ENCODE peak calls at places on chromosomes 4 and X, in nine cellular contexts. C is SJSA1; B is CD8-positive, alpha-beta memory T cell; H is effector memory CD4-positive, alpha-beta T cell; O is NT2/D1; E is upper lobe of right lung; G is lung; R is A673; I is fibroblast of lung. Y is an unnamed sample.

GRCh38 chr4:145279122-145279960 is 99.0 kb upstream of the OTUD4 start:
- DNase-seq in C (peak; percentile 47), B (no peak), H (no peak), O (no peak), E (no peak), G (no peak), R (peak; percentile 54), I (peak; percentile 63), Y (no peak)

GRCh38 chr4:146981651-146982050 is 36.0 kb upstream of the TTC29 start:
- DNase-seq in C (no peak), B (no peak), H (no peak), O (no peak), E (no peak), G (no peak), R (no peak), I (peak; percentile 11), Y (no peak)

GRCh38 chrX:38799995-38800394 is 1.3 kb upstream of the MID1IP1 start:
- DNase-seq in C (no peak), B (no peak), H (no peak), O (no peak), E (no peak), G (no peak), R (no peak), I (no peak), Y (no peak)

GRCh38 chrX:11577603-11578002 is 88.1 kb downstream of the ARHGAP6 start:
- DNase-seq in C (no peak), B (no peak), H (no peak), O (no peak), E (no peak), G (no peak), R (no peak), I (no peak), Y (no peak)

GRCh38 chr4:53935780-53936179 is 128.6 kb downstream of the CHIC2 start:
- DNase-seq in C (no peak), B (no peak), H (no peak), O (no peak), E (no peak), G (no peak), R (no peak), I (peak; percentile 82), Y (no peak)

GRCh38 chr4:57037982-57038604 is 59.4 kb downstream of the POLR2B start:
- DNase-seq in C (peak; percentile 69), B (no peak), H (no peak), O (peak; percentile 46), E (peak; percentile 82), G (peak; percentile 48), R (peak; percentile 48), I (peak; percentile 53), Y (peak; percentile 70)

GRCh38 chr4:64384237-64385176 is 24.7 kb downstream of the TECRL start:
- DNase-seq in C (no peak), B (no peak), H (no peak), O (no peak), E (no peak), G (no peak), R (no peak), I (no peak), Y (no peak)

GRCh38 chr4:168856312-168856711 is 153.7 kb downstream of the CBR4 start:
- DNase-seq in C (peak; percentile 65), B (no peak), H (no peak), O (no peak), E (no peak), G (no peak), R (no peak), I (peak; percentile 93), Y (no peak)

GRCh38 chr4:152352645-152353116 is 183.2 kb downstream of the FBXW7 start:
- DNase-seq in C (peak; percentile 43), B (no peak), H (no peak), O (peak; percentile 11), E (no peak), G (peak; percentile 37), R (peak; percentile 98), I (peak; percentile 96), Y (peak; percentile 54)

GRCh38 chr4:184014301-184014700 is 109.2 kb downstream of the STOX2 start:
- DNase-seq in C (no peak), B (no peak), H (no peak), O (no peak), E (no peak), G (no peak), R (no peak), I (no peak), Y (no peak)

GRCh38 chrX:19698125-19698524 is 182.8 kb upstream of the MAP3K15 start:
- DNase-seq in C (no peak), B (no peak), H (no peak), O (no peak), E (no peak), G (peak; percentile 36), R (no peak), I (peak; percentile 62), Y (no peak)

GRCh38 chr4:52076731-52077130 is 25.6 kb downstream of the SPATA18 start:
- DNase-seq in C (no peak), B (no peak), H (no peak), O (peak; percentile 16), E (no peak), G (no peak), R (no peak), I (no peak), Y (no peak)

GRCh38 chr4:187558391-187558790 is 437.2 kb upstream of the ZFP42 start:
- DNase-seq in C (no peak), B (no peak), H (no peak), O (no peak), E (no peak), G (no peak), R (no peak), I (no peak), Y (no peak)

GRCh38 chr4:187602339-187603092 is 393.1 kb upstream of the ZFP42 start:
- DNase-seq in C (peak; percentile 45), B (no peak), H (no peak), O (no peak), E (no peak), G (no peak), R (peak; percentile 55), I (peak; percentile 21), Y (no peak)

GRCh38 chr4:135927651-135928050 is 1604.6 kb downstream of the PCDH18 start:
- DNase-seq in C (no peak), B (no peak), H (no peak), O (no peak), E (no peak), G (no peak), R (no peak), I (peak; percentile 58), Y (no peak)

GRCh38 chrX:50871922-50872453 is 38.5 kb upstream of the BMP15 start:
- DNase-seq in C (no peak), B (no peak), H (no peak), O (no peak), E (no peak), G (no peak), R (no peak), I (no peak), Y (no peak)
- H3K27me3 ChIP-seq in C (no peaks in the 10 kb centered on the region), B (no peaks in the 10 kb centered on the region), H (no peaks in the 10 kb centered on the region), O (peaks cover 3% of the 10 kb centered on the region), E (no peaks in the 10 kb centered on the region), G (no peaks in the 10 kb centered on the region), R (no peaks in the 10 kb centered on the region), I (no peaks in the 10 kb centered on the region), Y (no peaks in the 10 kb centered on the region)

GRCh38 chr4:1058997-1059665 is 47.7 kb downstream of the FGFRL1 start:
- DNase-seq in C (no peak), B (no peak), H (no peak), O (no peak), E (peak; percentile 60), G (no peak), R (no peak), I (no peak), Y (no peak)
- H3K27me3 ChIP-seq in C (no peaks in the 10 kb centered on the region), B (no peaks in the 10 kb centered on the region), H (no peaks in the 10 kb centered on the region), O (peaks cover 32% of the 10 kb centered on the region), E (peaks cover 30% of the 10 kb centered on the region), G (no peaks in the 10 kb centered on the region), R (peaks cover 72% of the 10 kb centered on the region), I (peaks cover 37% of the 10 kb centered on the region), Y (no peaks in the 10 kb centered on the region)

DNA sequence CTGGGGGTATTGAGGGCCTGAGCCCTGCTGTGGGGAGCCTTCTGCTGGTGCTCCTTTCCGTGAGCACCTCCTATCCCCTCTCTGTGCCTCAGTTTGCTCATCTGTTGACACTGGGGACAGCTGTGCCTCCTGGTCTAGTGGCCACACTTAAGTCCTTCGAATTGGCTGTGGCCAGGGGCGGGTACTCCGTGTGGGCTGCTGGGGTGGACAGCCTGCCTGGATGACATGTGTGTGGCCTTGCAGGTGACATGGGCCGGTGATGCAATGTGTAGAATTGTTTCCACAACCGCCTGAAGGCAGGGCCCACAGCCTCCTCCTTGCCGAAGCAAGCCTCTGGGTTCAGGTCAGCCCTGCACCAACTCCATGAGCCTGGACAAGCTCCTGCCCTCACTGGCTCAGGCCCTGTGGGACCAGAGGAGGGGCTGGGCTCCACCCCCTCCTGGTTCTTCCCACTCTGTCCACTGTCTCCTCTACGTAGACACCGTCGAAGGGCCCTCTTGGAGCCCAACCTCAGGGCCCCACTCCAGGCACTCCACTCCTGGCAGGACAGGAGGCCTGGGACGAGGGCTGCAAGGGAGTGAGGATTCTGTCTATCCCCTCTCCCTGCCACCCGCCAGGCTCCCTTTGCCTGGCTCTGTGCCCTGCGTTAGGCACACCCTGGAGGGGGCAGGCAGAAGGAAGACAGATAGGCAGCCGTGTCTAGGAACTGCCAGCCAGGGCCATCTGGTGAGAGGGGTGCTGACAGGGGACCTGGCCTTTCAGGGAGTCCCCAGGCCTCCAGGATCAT is 1.2 kb downstream of the SH3BP2 start:
- DNase-seq in C (peak; percentile 31), B (no peak), H (no peak), O (no peak), E (peak; percentile 82), G (no peak), R (no peak), I (peak; percentile 37), Y (no peak)
- H3K27me3 ChIP-seq in C (no peaks in the 10 kb centered on the region), B (no peaks in the 10 kb centered on the region), H (no peaks in the 10 kb centered on the region), O (peaks cover 29% of the 10 kb centered on the region), E (no peaks in the 10 kb centered on the region), G (no peaks in the 10 kb centered on the region), R (no peaks in the 10 kb centered on the region), I (no peaks in the 10 kb centered on the region), Y (no peaks in the 10 kb centered on the region)

DNA sequence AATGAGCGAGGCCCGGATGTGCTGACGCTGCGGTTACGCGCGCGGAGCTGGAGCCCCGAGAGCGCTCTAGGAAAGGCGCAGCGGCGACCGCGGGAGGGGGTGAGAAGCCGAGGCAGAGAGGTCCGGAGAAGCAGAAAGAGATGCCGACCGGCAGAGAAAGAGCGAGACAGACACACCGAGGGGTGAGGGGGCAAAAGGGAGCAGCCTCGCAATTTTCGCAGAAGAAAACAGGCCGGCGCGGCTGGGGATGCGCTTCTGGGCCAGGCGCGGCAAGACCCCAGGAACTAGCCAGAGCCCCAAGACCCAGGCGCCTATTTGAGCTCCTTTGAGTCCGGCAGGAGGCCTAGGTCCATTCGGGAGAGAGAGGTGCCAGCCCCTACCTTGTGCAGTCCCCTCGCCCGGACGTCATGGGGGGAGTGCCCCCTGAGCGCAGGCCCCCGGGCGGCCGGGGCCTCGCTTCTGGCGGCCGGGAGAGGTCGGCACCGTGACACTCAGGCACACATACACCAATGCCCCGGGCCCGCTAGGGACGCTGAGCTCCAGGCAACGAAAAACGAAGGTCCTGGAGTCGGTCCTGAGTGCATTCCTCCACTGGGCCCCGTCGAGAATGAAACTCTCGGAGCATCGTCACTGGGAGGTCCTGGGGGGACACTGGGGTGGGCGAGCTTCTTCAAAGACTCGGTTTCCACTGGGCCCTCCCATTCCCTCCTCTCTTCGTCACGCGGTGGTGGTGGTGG is 13.3 kb downstream of the HMX1 start:
- DNase-seq in C (no peak), B (no peak), H (no peak), O (no peak), E (no peak), G (no peak), R (peak; percentile 28), I (no peak), Y (no peak)
- H3K27me3 ChIP-seq in C (peaks cover 56% of the 10 kb centered on the region), B (peaks cover 25% of the 10 kb centered on the region), H (peaks cover 29% of the 10 kb centered on the region), O (peaks cover 86% of the 10 kb centered on the region), E (peaks cover 95% of the 10 kb centered on the region), G (peaks cover 38% of the 10 kb centered on the region), R (peaks cover 93% of the 10 kb centered on the region), I (peaks cover 72% of the 10 kb centered on the region), Y (peaks cover 46% of the 10 kb centered on the region)